ENCODE peak calls at places on chromosomes 6 and 20, in four cellular contexts. L is prostate gland, R is LoVo, G is NCI-H748 treated with DMSO at 0.1 percent for 48 hours. J is an unnamed sample.

GRCh38 chr6:169229611-169230321 is 23.9 kb downstream of the THBS2 start:
- DNase-seq in R (no peak), L (no peak), G (no peak), J (no peak)

GRCh38 chr6:14943116-14943515 is 302.8 kb upstream of the JARID2 start:
- DNase-seq in G (no peak), R (no peak), L (no peak), J (no peak)

GRCh38 chr6:101080597-101080996 is 199.5 kb upstream of the ASCC3 start:
- DNase-seq in R (peak; percentile 46), L (no peak), G (no peak), J (no peak)

GRCh38 chr6:170269151-170269872 is 21.6 kb downstream of the DLL1 start:
- DNase-seq in R (no peak), G (peak; percentile 95), L (peak; percentile 50), J (no peak)

GRCh38 chr6:101761124-101761601 is 367.7 kb downstream of the GRIK2 start:
- DNase-seq in L (no peak), G (no peak), R (no peak), J (no peak)

GRCh38 chr6:74409447-74409846 is 713.4 kb downstream of the CD109 start:
- DNase-seq in R (peak; percentile 45), L (no peak), G (no peak), J (peak; percentile 10)

GRCh38 chr6:43867246-43867645 is 97.2 kb downstream of the VEGFA start:
- DNase-seq in G (no peak), R (no peak), L (no peak), J (no peak)

GRCh38 chr6:71107935-71108420 is 151.1 kb upstream of the B3GAT2 start:
- DNase-seq in R (peak; percentile 2), L (no peak), G (peak; percentile 51), J (peak; percentile 71)

GRCh38 chr6:108133594-108134179 is 32.1 kb upstream of the NR2E1 start:
- DNase-seq in L (peak; percentile 62), G (peak; percentile 74), R (peak; percentile 72), J (peak; percentile 36)

GRCh38 chr20:49397525-49397924 is 84.9 kb downstream of the KCNB1 start:
- DNase-seq in L (no peak), G (no peak), R (no peak), J (no peak)

GRCh38 chr20:48577557-48577956 is 250.2 kb downstream of the PREX1 start:
- DNase-seq in L (no peak), G (no peak), R (no peak), J (no peak)

GRCh38 chr6:3455490-3456394 is 1.1 kb downstream of the SLC22A23 start:
- DNase-seq in G (no peak), L (peak; percentile 25), R (no peak), J (no peak)

GRCh38 chr20:47133809-47134456 is 222.6 kb downstream of the ZMYND8 start:
- DNase-seq in R (no peak), G (no peak), L (no peak), J (no peak)

GRCh38 chr20:11432407-11432806 is 485.3 kb upstream of the BTBD3 start:
- DNase-seq in L (no peak), G (no peak), R (no peak), J (peak; percentile 64)

GRCh38 chr6:137223370-137224131 is 4.4 kb upstream of the IFNGR1 start:
- DNase-seq in R (no peak), L (peak; percentile 69), G (no peak), J (no peak)

GRCh38 chr20:33753763-33754162 is 22.0 kb downstream of the ZNF341 start:
- DNase-seq in G (no peak), L (no peak), R (no peak), J (no peak)

GRCh38 chr6:7587631-7588100 is 2.3 kb upstream of the SNRNP48 start:
- DNase-seq in R (peak; percentile 61), L (no peak), G (no peak), J (no peak)

GRCh38 chr6:115932481-115932880 is 128.2 kb downstream of the FRK start:
- DNase-seq in G (no peak), R (no peak), L (no peak), J (no peak)

J was measured in epithelial cell of proximal tubule.